ENCODE peak calls at places on chromosome 15, in eight cellular contexts. G, T, X, J, N, F, U and O are unnamed samples.

GRCh38 chr15:48703544-48703943 is 58.0 kb upstream of the FBN1 start:
- DNase-seq in G (no peak), T (no peak), X (peak), J (no peak), N (no peak), F (no peak), U (no peak), O (no peak)

GRCh38 chr15:71167445-71168162 is 52.3 kb downstream of the THSD4 start:
- DNase-seq in G (no peak), T (no peak), X (peak), J (no peak), N (no peak), F (no peak), U (no peak), O (no peak)

GRCh38 chr15:76330281-76330680 is 6.3 kb upstream of the ISL2 start:
- DNase-seq in G (no peak), T (no peak), X (peak), J (peak), N (peak), F (no peak), U (no peak), O (no peak)

GRCh38 chr15:74203914-74204431 is 1.4 kb upstream of the STRA6 start:
- DNase-seq in G (no peak), T (peak), X (peak), J (peak), N (no peak), F (no peak), U (no peak), O (no peak)

GRCh38 chr15:70523192-70523591 is 240.2 kb downstream of the UACA start:
- DNase-seq in G (no peak), T (no peak), X (no peak), J (no peak), N (no peak), F (no peak), U (no peak), O (no peak)

GRCh38 chr15:66617137-66618090 is 51.6 kb upstream of the LCTL start:
- DNase-seq in G (no peak), T (peak), X (peak), J (peak), N (peak), F (no peak), U (no peak), O (peak)

GRCh38 chr15:30919877-30920550 is 16.3 kb downstream of the FAN1 start:
- DNase-seq in G (no peak), T (no peak), X (no peak), J (no peak), N (no peak), F (no peak), U (no peak), O (peak)

GRCh38 chr15:33086500-33087141 is 107.9 kb downstream of the FMN1 start:
- DNase-seq in G (peak), T (no peak), X (peak), J (no peak), N (peak), F (peak), U (peak), O (peak)

GRCh38 chr15:78035861-78036476 is 41.5 kb downstream of the TBC1D2B start:
- DNase-seq in G (no peak), T (no peak), X (no peak), J (no peak), N (no peak), F (no peak), U (no peak), O (no peak)

GRCh38 chr15:45276851-45277250 is 24.8 kb downstream of the SLC28A2 start:
- DNase-seq in G (no peak), T (no peak), X (peak), J (no peak), N (peak), F (no peak), U (no peak), O (peak)

GRCh38 chr15:51935466-51936118 is 36.0 kb downstream of the LEO1 start:
- DNase-seq in G (no peak), T (no peak), X (no peak), J (no peak), N (no peak), F (no peak), U (no peak), O (peak)

GRCh38 chr15:78978601-78979179 is 33.8 kb upstream of the CTSH start:
- DNase-seq in G (no peak), T (no peak), X (no peak), J (no peak), N (no peak), F (no peak), U (no peak), O (peak)

GRCh38 chr15:43492266-43492665 is 690 bp downstream of the TP53BP1 start:
- DNase-seq in G (no peak), T (no peak), X (no peak), J (no peak), N (peak), F (no peak), U (no peak), O (no peak)

GRCh38 chr15:67068724-67069400 is 3.5 kb downstream of the SMAD3 start:
- DNase-seq in G (no peak), T (no peak), X (peak), J (no peak), N (peak), F (peak), U (no peak), O (peak)

GRCh38 chr15:48939686-48940085 is 24.0 kb downstream of the SHC4 start:
- DNase-seq in G (no peak), T (no peak), X (peak), J (no peak), N (no peak), F (no peak), U (no peak), O (no peak)

GRCh38 chr15:57026016-57026602 is 107.7 kb downstream of the TCF12 start:
- DNase-seq in G (no peak), T (no peak), X (no peak), J (no peak), N (no peak), F (no peak), U (no peak), O (no peak)

GRCh38 chr15:96421211-96421610 is 90.7 kb downstream of the NR2F2 start:
- DNase-seq in G (no peak), T (no peak), X (peak), J (no peak), N (no peak), F (no peak), U (no peak), O (no peak)

DNA sequence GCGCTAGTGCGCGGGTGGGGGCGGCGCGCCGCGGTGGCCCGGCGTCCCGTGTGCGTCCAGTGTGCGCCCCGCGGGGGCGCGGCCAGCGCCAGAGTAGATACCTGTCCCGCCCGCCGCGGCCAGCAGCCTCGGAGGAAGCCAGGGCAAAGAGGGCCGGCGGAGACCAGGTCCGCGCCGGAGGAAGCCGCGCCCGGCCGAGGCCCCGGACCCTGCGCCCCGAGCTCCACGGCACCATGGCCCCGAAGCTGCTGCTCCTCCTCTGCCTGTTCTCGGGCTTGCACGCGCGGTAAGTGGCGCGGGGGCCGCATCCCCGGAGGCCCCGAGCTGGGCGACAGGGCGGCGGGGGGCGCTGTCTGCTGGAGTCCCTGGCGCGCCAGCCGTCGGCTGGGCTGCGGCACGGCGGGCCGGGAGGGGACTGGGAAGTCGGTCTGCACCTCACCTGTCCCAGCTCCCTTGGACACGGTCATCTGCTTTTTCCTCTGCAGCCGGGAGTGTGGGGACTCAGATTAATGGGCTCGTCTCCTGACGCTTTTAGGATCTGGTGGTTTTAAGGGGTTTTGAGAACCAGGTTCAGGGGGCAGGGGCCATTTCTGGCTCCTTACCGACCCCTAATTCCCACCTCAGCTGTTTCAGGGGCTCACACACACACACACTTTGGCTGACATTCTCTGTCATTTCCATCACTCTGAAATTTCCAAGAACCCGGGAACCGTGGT is 480 bp downstream of the GABRG3 start:
- DNase-seq in G (no peak), T (no peak), X (no peak), J (no peak), N (no peak), F (no peak), U (no peak), O (no peak)
- H3K4me3 ChIP-seq in G (no peak), T (no peak), X (no peak), J (no peak), N (no peak), F (no peak), U (no peak), O (no peak)

GRCh38 chr15:34757262-34757661 is 2.5 kb upstream of the GJD2 start:
- DNase-seq in G (no peak), T (no peak), X (no peak), J (no peak), N (no peak), F (no peak), U (no peak), O (no peak)

GRCh38 chr15:34753236-34753894 is 1.4 kb downstream of the GJD2 start:
- DNase-seq in G (no peak), T (no peak), X (peak), J (no peak), N (peak), F (peak), U (no peak), O (no peak)

GRCh38 chr15:34755419-34755773 is 598 bp upstream of the GJD2 start:
- DNase-seq in G (no peak), T (no peak), X (no peak), J (no peak), N (no peak), F (no peak), U (no peak), O (no peak)

GRCh38 chr15:34754171-34754580 is 622 bp downstream of the GJD2 start:
- DNase-seq in G (no peak), T (no peak), X (no peak), J (no peak), N (no peak), F (no peak), U (no peak), O (no peak)

GRCh38 chr15:34754674-34755418 is at the start of gene GJD2:
- DNase-seq in G (no peak), T (no peak), X (no peak), J (no peak), N (no peak), F (no peak), U (no peak), O (no peak)
- H3K4me3 ChIP-seq in G (no peak), T (peak), X (no peak), J (peak), N (no peak), F (no peak), U (peak), O (no peak)

DNA sequence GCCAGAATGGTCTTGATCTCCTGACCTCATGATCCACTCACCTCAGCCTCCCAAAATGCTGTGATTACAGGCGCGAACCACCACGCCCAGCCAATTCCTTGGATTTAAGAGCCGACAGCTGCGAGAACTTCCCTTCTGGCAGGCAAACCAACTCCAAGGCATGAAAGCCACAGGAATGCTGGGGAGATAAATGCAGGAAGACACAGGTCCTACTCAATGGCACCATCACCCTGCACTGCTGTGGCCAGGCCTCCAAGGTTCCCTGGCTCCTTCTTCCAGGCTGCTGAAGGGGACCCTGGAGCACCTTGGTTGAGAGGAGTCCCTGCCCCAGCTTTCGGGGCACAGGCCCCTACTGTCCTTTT is 98.7 kb upstream of the CHD2 start:
- DNase-seq in G (no peak), T (peak), X (peak), J (peak), N (no peak), F (no peak), U (no peak), O (no peak)
- H3K4me3 ChIP-seq in G (no peak), T (no peak), X (no peak), J (no peak), N (no peak), F (no peak), U (no peak), O (no peak)

GRCh38 chr15:92839696-92840095 is 60.4 kb upstream of the CHD2 start:
- DNase-seq in G (no peak), T (no peak), X (no peak), J (no peak), N (no peak), F (peak), U (no peak), O (peak)
- H3K4me3 ChIP-seq in G (peak), T (no peak), X (no peak), J (no peak), N (no peak), F (no peak), U (no peak), O (no peak)

GRCh38 chr15:81744364-81744763 is 301.5 kb downstream of the MEX3B start:
- DNase-seq in G (no peak), T (no peak), X (no peak), J (no peak), N (no peak), F (no peak), U (no peak), O (no peak)

GRCh38 chr15:81740402-81740801 is 305.4 kb downstream of the MEX3B start:
- DNase-seq in G (no peak), T (no peak), X (peak), J (no peak), N (no peak), F (no peak), U (no peak), O (no peak)
- H3K4me3 ChIP-seq in G (no peak), T (no peak), X (no peak), J (no peak), N (no peak), F (no peak), U (no peak), O (no peak)

GRCh38 chr15:92902020-92902419 is 1.9 kb downstream of the CHD2 start:
- DNase-seq in G (no peak), T (no peak), X (peak), J (no peak), N (no peak), F (no peak), U (no peak), O (no peak)
- H3K4me3 ChIP-seq in G (peak), T (peak), X (peak), J (peak), N (peak), F (peak), U (peak), O (peak)

GRCh38 chr15:58471341-58471740 is 39.5 kb downstream of the LIPC start:
- DNase-seq in G (no peak), T (no peak), X (peak), J (no peak), N (no peak), F (no peak), U (no peak), O (no peak)

GRCh38 chr15:58472221-58472620 is 40.4 kb downstream of the LIPC start:
- DNase-seq in G (no peak), T (no peak), X (no peak), J (no peak), N (no peak), F (no peak), U (no peak), O (no peak)

GRCh38 chr15:58474741-58475323 is 43.0 kb downstream of the LIPC start:
- DNase-seq in G (no peak), T (no peak), X (no peak), J (no peak), N (no peak), F (no peak), U (no peak), O (peak)

GRCh38 chr15:58473720-58474119 is 41.9 kb downstream of the LIPC start:
- DNase-seq in G (no peak), T (no peak), X (peak), J (no peak), N (peak), F (no peak), U (no peak), O (peak)

DNA sequence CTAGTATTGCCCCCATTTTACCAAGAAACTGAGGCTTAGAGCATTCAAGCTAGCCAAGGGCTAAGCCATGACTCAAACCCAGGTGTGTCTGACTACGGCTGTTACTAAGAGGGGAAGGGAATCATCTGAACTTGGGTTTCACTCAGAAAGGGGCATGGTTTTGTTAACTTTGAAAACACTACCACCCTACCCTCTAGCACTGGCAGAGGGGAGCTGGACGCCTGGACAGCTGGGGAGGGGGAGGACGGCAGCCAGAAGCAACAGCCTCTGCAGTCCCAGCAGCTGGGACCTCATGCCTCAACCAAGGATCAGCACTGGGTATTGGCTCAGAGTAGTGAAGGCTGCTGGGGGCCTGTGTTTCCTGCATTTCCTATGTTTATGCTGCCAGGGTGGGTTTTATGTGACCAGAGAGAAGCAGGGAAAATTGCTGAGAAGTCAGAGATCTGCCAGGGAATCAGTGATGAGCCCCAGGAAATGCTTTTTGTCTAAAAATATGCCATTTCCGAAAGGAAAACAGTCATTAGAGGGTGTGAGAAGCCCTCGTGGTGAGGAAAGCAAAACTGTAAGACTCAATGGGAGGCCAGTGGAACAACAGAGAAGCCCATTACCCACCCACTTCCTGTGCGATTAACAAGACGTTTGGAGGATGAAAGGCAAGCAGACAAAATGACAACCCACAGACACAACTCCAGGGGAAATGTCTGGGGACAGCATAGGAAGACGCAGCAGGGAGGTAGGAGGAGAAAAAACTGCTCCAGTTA is 41.2 kb downstream of the LIPC start:
- DNase-seq in G (peak), T (no peak), X (no peak), J (no peak), N (peak), F (peak), U (no peak), O (peak)
- H3K4me3 ChIP-seq in G (peak), T (no peak), X (no peak), J (no peak), N (no peak), F (peak), U (no peak), O (peak)

DNA sequence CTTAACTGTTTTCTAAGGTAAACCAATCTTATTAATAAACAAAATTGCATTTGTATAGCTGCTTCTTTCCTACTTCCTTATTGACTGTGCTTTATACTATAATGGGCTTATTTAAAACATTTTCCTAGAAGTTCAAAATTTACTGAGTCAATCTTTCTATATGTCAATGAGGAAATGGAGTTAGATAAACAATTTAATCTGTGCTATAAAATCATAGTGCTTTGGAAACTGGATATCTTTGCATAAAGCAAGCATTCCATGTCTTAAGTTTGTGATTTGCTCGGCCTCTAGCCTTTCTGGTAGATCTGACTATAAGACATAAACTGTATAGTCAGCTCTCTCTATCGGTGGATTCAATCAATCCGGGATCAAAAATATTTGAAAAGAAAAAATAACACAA is 99.6 kb downstream of the NEDD4 start:
- DNase-seq in G (no peak), T (no peak), X (no peak), J (no peak), N (peak), F (no peak), U (no peak), O (no peak)
- H3K4me3 ChIP-seq in G (no peak), T (no peak), X (no peak), J (no peak), N (no peak), F (no peak), U (no peak), O (no peak)

GRCh38 chr15:65420975-65421359 is 1.8 kb downstream of the IGDCC4 start:
- DNase-seq in G (no peak), T (no peak), X (no peak), J (no peak), N (no peak), F (no peak), U (no peak), O (no peak)
- H3K4me3 ChIP-seq in G (no peak), T (no peak), X (no peak), J (peak), N (no peak), F (no peak), U (no peak), O (peak)

GRCh38 chr15:38424101-38424552 is 29.8 kb upstream of the FAM98B start:
- DNase-seq in G (no peak), T (no peak), X (no peak), J (no peak), N (no peak), F (no peak), U (no peak), O (peak)
- H3K4me3 ChIP-seq in G (no peak), T (no peak), X (no peak), J (no peak), N (no peak), F (no peak), U (no peak), O (peak)